ENCODE peak calls at places on chromosomes 11 and 22, in seven cellular contexts. One of them, this sample, is unnamed.
A peak's percentile ranks its signal among the peaks of the same experiment; 100 is the strongest.

GRCh38 chr11:104105155-104105554 is 58.8 kb downstream of the PDGFD start:
- DNase-seq in GM12878: no peak
- DNase-seq in K562: no peak
- DNase-seq in HCT116: no peak
- DNase-seq in SK-N-SH: no peak
- DNase-seq in H1: no peak
- DNase-seq in HepG2: no peak
- DNase-seq in this sample: no peak

GRCh38 chr11:59463176-59463575 is 6.4 kb downstream of the OR4D6 start:
- DNase-seq in HCT116: no peak
- DNase-seq in K562: no peak
- DNase-seq in H1: no peak
- DNase-seq in SK-N-SH: no peak
- DNase-seq in HepG2: no peak
- DNase-seq in GM12878: no peak
- DNase-seq in this sample: no peak

GRCh38 chr11:12617632-12618031 is 56.6 kb upstream of the TEAD1 start:
- DNase-seq in H1: no peak
- DNase-seq in HepG2: no peak
- DNase-seq in SK-N-SH: no peak
- DNase-seq in K562: no peak
- DNase-seq in GM12878: no peak
- DNase-seq in HCT116: no peak
- DNase-seq in this sample: no peak

GRCh38 chr22:24433001-24433867 is 5.8 kb downstream of the ADORA2A start:
- DNase-seq in H1: no peak
- DNase-seq in HCT116: no peak
- DNase-seq in HepG2: no peak
- DNase-seq in K562: no peak
- DNase-seq in GM12878: no peak
- DNase-seq in SK-N-SH: peak; percentile 18
- DNase-seq in this sample: no peak

GRCh38 chr11:33040127-33040861 is 922 bp downstream of the TCP11L1 start:
- DNase-seq in H1: no peak
- DNase-seq in SK-N-SH: peak; percentile 43
- DNase-seq in HCT116: no peak
- DNase-seq in K562: peak; percentile 18
- DNase-seq in HepG2: no peak
- DNase-seq in GM12878: no peak
- DNase-seq in this sample: peak; percentile 17

GRCh38 chr11:115153135-115153534 is 351.1 kb downstream of the CADM1 start:
- DNase-seq in H1: no peak
- DNase-seq in HepG2: no peak
- DNase-seq in HCT116: no peak
- DNase-seq in GM12878: no peak
- DNase-seq in K562: no peak
- DNase-seq in SK-N-SH: no peak
- DNase-seq in this sample: no peak

GRCh38 chr11:27184458-27185312 is 144.1 kb downstream of the BBOX1 start:
- DNase-seq in H1: no peak
- DNase-seq in GM12878: no peak
- DNase-seq in HepG2: no peak
- DNase-seq in HCT116: no peak
- DNase-seq in SK-N-SH: no peak
- DNase-seq in K562: no peak
- DNase-seq in this sample: no peak

GRCh38 chr11:131637469-131638175 is 267.2 kb downstream of the NTM start:
- DNase-seq in K562: no peak
- DNase-seq in HCT116: no peak
- DNase-seq in H1: no peak
- DNase-seq in HepG2: no peak
- DNase-seq in GM12878: no peak
- DNase-seq in SK-N-SH: no peak
- DNase-seq in this sample: no peak

GRCh38 chr11:116357769-116358544 is 414.8 kb downstream of the BUD13 start:
- DNase-seq in GM12878: no peak
- DNase-seq in HepG2: no peak
- DNase-seq in K562: peak; percentile 77
- DNase-seq in H1: peak; percentile 85
- DNase-seq in SK-N-SH: no peak
- DNase-seq in HCT116: peak; percentile 37
- DNase-seq in this sample: no peak

GRCh38 chr22:49260681-49261580 is 566.7 kb downstream of the BRD1 start:
- DNase-seq in SK-N-SH: no peak
- DNase-seq in HepG2: no peak
- DNase-seq in GM12878: no peak
- DNase-seq in HCT116: no peak
- DNase-seq in H1: no peak
- DNase-seq in K562: no peak
- DNase-seq in this sample: no peak

GRCh38 chr11:134584001-134584561 is 172.0 kb upstream of the B3GAT1 start:
- DNase-seq in H1: no peak
- DNase-seq in SK-N-SH: peak; percentile 74
- DNase-seq in HCT116: no peak
- DNase-seq in HepG2: no peak
- DNase-seq in GM12878: no peak
- DNase-seq in K562: no peak
- DNase-seq in this sample: no peak

GRCh38 chr22:44915441-44915840 is 94.4 kb downstream of the PHF21B start:
- DNase-seq in HCT116: no peak
- DNase-seq in K562: no peak
- DNase-seq in H1: no peak
- DNase-seq in SK-N-SH: no peak
- DNase-seq in GM12878: no peak
- DNase-seq in HepG2: no peak
- DNase-seq in this sample: no peak

GRCh38 chr22:50306753-50307749 is at the start of gene PLXNB2:
- DNase-seq in SK-N-SH: peak; percentile 96
- DNase-seq in HCT116: peak; percentile 56
- DNase-seq in K562: peak; percentile 87
- DNase-seq in GM12878: no peak
- DNase-seq in HepG2: peak; percentile 68
- DNase-seq in H1: no peak
- DNase-seq in this sample: peak; percentile 91

GRCh38 chr22:39724390-39724789 is 153.8 kb downstream of the CACNA1I start:
- DNase-seq in GM12878: no peak
- DNase-seq in H1: no peak
- DNase-seq in SK-N-SH: no peak
- DNase-seq in K562: peak; percentile 78
- DNase-seq in HepG2: no peak
- DNase-seq in HCT116: peak; percentile 32
- DNase-seq in this sample: peak; percentile 62

GRCh38 chr22:26054846-26055245 is 114.4 kb upstream of the SEZ6L start:
- DNase-seq in H1: no peak
- DNase-seq in HCT116: no peak
- DNase-seq in K562: no peak
- DNase-seq in SK-N-SH: no peak
- DNase-seq in HepG2: no peak
- DNase-seq in GM12878: no peak
- DNase-seq in this sample: no peak

GRCh38 chr11:86101941-86102407 is 33.1 kb upstream of the PICALM start:
- DNase-seq in HCT116: no peak
- DNase-seq in HepG2: no peak
- DNase-seq in K562: no peak
- DNase-seq in SK-N-SH: no peak
- DNase-seq in GM12878: no peak
- DNase-seq in H1: no peak
- DNase-seq in this sample: no peak

GRCh38 chr11:76773921-76774361 is 9.2 kb upstream of the TSKU start:
- DNase-seq in GM12878: no peak
- DNase-seq in K562: no peak
- DNase-seq in HCT116: no peak
- DNase-seq in H1: no peak
- DNase-seq in HepG2: no peak
- DNase-seq in SK-N-SH: no peak
- DNase-seq in this sample: peak; percentile 91

GRCh38 chr11:123740787-123741158 is 687 bp downstream of the ZNF202 start:
- DNase-seq in SK-N-SH: no peak
- DNase-seq in H1: no peak
- DNase-seq in K562: no peak
- DNase-seq in HepG2: no peak
- DNase-seq in HCT116: no peak
- DNase-seq in GM12878: no peak
- DNase-seq in this sample: no peak

GRCh38 chr11:125343732-125344131 is 152.3 kb downstream of the FEZ1 start:
- DNase-seq in H1: no peak
- DNase-seq in K562: no peak
- DNase-seq in GM12878: no peak
- DNase-seq in HCT116: no peak
- DNase-seq in HepG2: no peak
- DNase-seq in SK-N-SH: no peak
- DNase-seq in this sample: no peak

GRCh38 chr11:95764267-95764898 is 25.2 kb downstream of the FAM76B start:
- DNase-seq in SK-N-SH: peak; percentile 42
- DNase-seq in GM12878: no peak
- DNase-seq in HepG2: peak; percentile 47
- DNase-seq in H1: no peak
- DNase-seq in K562: peak; percentile 65
- DNase-seq in HCT116: peak; percentile 27
- DNase-seq in this sample: peak; percentile 42

GRCh38 chr22:39132871-39133524 is 19.5 kb downstream of the CBX7 start:
- DNase-seq in SK-N-SH: no peak
- DNase-seq in HCT116: no peak
- DNase-seq in K562: no peak
- DNase-seq in HepG2: no peak
- DNase-seq in H1: no peak
- DNase-seq in GM12878: no peak
- DNase-seq in this sample: no peak

DNA sequence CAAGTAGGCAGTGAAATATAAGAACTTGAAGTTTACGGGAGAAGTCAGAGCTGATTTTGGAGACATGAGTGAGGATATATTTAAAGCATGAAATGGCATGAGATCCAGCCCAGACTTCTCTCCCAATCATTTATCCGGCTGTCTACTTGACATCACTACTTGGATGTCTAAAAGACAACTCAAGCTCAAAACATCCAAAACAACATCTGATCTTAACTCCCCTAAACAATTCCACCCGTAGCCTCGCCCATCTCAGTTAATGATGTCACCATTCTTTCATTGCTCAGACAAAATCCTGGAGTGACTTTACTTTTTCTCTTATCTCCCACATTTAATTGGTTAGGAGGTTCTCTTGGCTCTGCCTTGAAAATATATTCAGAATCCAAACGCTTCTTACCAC is 44.5 kb downstream of the WEE1 start:
- DNase-seq in HepG2: no peak
- DNase-seq in K562: no peak
- DNase-seq in GM12878: no peak
- DNase-seq in HCT116: no peak
- DNase-seq in SK-N-SH: no peak
- DNase-seq in H1: no peak
- DNase-seq in this sample: no peak
- TF ChIP-seq JUND in HepG2: no peak
- TF ChIP-seq JUND in K562: peak; percentile 73
- TF ChIP-seq JUND in GM12878: no peak
- TF ChIP-seq JUND in HCT116: no peak
- TF ChIP-seq JUND in SK-N-SH: no peak
- TF ChIP-seq JUND in H1: no peak
- TF ChIP-seq JUND in this sample: no peak

DNA sequence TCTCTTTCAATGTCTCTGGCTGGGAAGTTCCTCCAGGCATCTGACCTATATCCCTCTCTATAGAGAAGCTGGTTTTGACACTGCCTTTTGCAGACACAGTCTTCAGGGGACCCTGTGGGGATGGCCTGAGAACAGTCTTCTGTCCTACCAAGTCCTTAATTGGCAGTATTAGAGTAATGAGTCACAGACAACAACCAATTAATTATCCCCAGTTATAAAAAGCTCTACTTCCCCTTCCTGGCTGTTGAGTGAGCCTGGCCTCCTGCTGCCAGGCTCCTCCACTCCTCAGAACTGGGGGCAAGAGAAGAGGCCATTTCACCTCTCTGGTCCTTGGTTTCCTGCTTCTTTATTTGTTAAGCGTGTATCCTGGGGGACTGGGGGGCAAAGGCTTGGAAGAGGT is 41.2 kb upstream of the KLHL35 start:
- DNase-seq in H1: no peak
- DNase-seq in GM12878: no peak
- DNase-seq in HepG2: no peak
- DNase-seq in K562: no peak
- DNase-seq in SK-N-SH: no peak
- DNase-seq in HCT116: no peak
- DNase-seq in this sample: no peak
- TF ChIP-seq JUND in H1: no peak
- TF ChIP-seq JUND in GM12878: no peak
- TF ChIP-seq JUND in HepG2: no peak
- TF ChIP-seq JUND in K562: no peak
- TF ChIP-seq JUND in SK-N-SH: no peak
- TF ChIP-seq JUND in HCT116: no peak
- TF ChIP-seq JUND in this sample: no peak

DNA sequence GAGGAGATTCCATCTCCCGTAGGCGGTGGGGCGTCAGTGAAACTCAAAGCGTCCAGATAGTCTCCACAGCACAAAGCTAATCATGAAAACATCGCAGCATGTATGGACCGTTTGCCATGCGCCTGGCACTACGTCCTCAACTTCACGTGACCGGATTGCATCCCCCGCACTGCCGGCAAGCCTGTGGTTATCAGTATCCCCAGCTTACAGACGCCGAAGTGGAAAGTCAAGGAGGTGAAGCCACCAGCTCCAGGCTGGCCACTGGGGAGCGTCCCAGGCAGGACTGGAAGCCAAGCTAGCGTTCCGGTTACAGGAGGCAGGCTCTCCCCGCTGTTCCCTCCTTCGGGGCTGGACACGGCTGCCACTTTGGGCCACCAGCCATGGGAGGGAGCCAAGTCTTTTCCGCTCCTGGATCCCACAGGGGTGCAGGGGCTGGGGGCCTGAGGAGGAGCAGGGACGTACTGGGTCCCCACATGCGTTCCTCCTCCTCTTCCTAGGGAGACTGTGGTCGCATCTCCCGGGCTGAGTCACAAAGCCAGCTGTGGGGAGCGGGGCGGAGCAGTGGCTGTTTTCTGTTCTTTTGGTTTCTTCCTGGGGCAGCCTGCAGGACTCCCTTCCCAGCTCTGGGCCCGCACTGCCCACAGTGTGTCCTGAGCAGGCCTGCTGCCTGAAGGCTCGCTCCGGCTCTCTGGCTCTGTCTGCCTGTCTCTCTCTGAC is 4.3 kb upstream of the OSBPL5 start:
- DNase-seq in HepG2: no peak
- DNase-seq in SK-N-SH: no peak
- DNase-seq in HCT116: peak; percentile 21
- DNase-seq in GM12878: no peak
- DNase-seq in H1: no peak
- DNase-seq in K562: peak; percentile 89
- DNase-seq in this sample: no peak
- TF ChIP-seq JUND in HepG2: no peak
- TF ChIP-seq JUND in SK-N-SH: no peak
- TF ChIP-seq JUND in HCT116: no peak
- TF ChIP-seq JUND in GM12878: no peak
- TF ChIP-seq JUND in H1: no peak
- TF ChIP-seq JUND in K562: peak; percentile 61
- TF ChIP-seq JUND in this sample: no peak

DNA sequence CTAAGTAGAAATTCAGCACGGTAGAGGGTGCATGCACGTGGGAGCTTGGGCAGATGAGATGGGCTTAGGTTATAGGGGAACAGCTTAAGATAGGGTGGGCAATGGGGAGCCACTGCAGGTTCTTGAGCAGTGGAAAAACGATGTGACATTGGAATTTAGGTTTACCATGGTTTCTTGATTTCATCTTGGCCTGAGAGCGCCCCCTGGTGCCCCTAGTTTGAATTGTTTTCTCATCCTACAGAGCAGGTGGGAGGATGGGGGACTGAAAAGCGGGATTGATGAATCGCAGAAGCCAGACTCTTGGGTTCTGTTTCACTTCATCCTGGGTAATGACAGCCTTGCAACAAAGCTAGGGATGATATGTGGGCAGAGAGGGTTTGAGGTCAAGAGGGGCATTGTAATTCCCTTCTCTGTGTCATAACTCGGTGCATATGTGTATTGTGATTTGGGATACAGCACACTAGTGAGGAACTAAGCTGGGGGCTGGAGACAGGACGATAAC is 6.7 kb upstream of the MCAM start:
- DNase-seq in H1: no peak
- DNase-seq in HepG2: peak; percentile 46
- DNase-seq in GM12878: peak; percentile 37
- DNase-seq in HCT116: peak; percentile 51
- DNase-seq in SK-N-SH: peak; percentile 86
- DNase-seq in K562: peak; percentile 67
- DNase-seq in this sample: peak; percentile 72
- TF ChIP-seq JUND in H1: no peak
- TF ChIP-seq JUND in HepG2: no peak
- TF ChIP-seq JUND in GM12878: no peak
- TF ChIP-seq JUND in HCT116: no peak
- TF ChIP-seq JUND in SK-N-SH: no peak
- TF ChIP-seq JUND in K562: peak; percentile 44
- TF ChIP-seq JUND in this sample: no peak

This sample was measured in T47D.